ENCODE peak calls at places on chromosomes 13 and 19, in seven cellular contexts. Y, B, O, L, F, D and Z are unnamed samples.

GRCh38 chr13:75481176-75482069 is 546 bp downstream of the TBC1D4 start:
- DNase-seq in B (peak; percentile 54), F (peak; percentile 11), O (peak; percentile 19), L (peak; percentile 21), D (peak; percentile 57), Y (no peak), Z (peak; percentile 21)

GRCh38 chr13:41678320-41678719 is 221.0 kb downstream of the RGCC start:
- DNase-seq in F (no peak), B (no peak), L (no peak), Y (no peak), O (no peak), D (no peak), Z (no peak)

GRCh38 chr13:43036386-43037220 is 13.2 kb downstream of the DNAJC15 start:
- DNase-seq in B (peak; percentile 64), L (no peak), D (peak; percentile 88), O (peak; percentile 74), F (no peak), Y (no peak), Z (no peak)

GRCh38 chr19:14023404-14024235 is 4.3 kb upstream of the RLN3 start:
- DNase-seq in B (peak; percentile 71), D (peak; percentile 52), F (no peak), L (no peak), Y (no peak), O (peak; percentile 46), Z (no peak)

GRCh38 chr19:10408511-10409291 is 5.4 kb upstream of the CDC37 start:
- DNase-seq in Y (no peak), D (no peak), B (no peak), F (no peak), O (no peak), L (peak; percentile 36), Z (no peak)

GRCh38 chr19:52941941-52942370 is 18.7 kb upstream of the ZNF888 start:
- DNase-seq in F (peak; percentile 18), B (peak; percentile 26), L (no peak), O (peak; percentile 22), Y (no peak), D (peak; percentile 40), Z (peak; percentile 21)

GRCh38 chr19:10003271-10003670 is 7.0 kb downstream of the COL5A3 start:
- DNase-seq in D (no peak), O (no peak), L (no peak), F (no peak), Y (no peak), B (no peak), Z (no peak)

GRCh38 chr13:94656766-94657165 is 55.1 kb downstream of the GPR180 start:
- DNase-seq in Y (no peak), B (no peak), D (no peak), F (no peak), L (no peak), O (no peak), Z (no peak)

GRCh38 chr19:53812335-53812734 is 11.8 kb downstream of the NLRP12 start:
- DNase-seq in O (no peak), D (no peak), L (no peak), Y (no peak), F (no peak), B (no peak), Z (no peak)

GRCh38 chr13:77349365-77349764 is 22.5 kb upstream of the MYCBP2 start:
- DNase-seq in D (no peak), F (no peak), O (no peak), B (no peak), L (no peak), Y (no peak), Z (no peak)

GRCh38 chr13:22220186-22221160 is 549.6 kb downstream of the FGF9 start:
- DNase-seq in F (no peak), B (no peak), L (no peak), O (no peak), Y (no peak), D (no peak), Z (no peak)

GRCh38 chr19:1206733-1207301 is 1.2 kb downstream of the STK11 start:
- DNase-seq in L (peak; percentile 26), F (no peak), Y (no peak), O (no peak), D (no peak), B (no peak), Z (no peak)

GRCh38 chr19:45451181-45451849 is 16.5 kb upstream of the FOSB start:
- DNase-seq in L (peak; percentile 70), Y (peak; percentile 69), O (no peak), B (peak; percentile 26), D (no peak), F (no peak), Z (no peak)

GRCh38 chr19:32200312-32201038 is 144.9 kb upstream of the ZNF507 start:
- DNase-seq in Y (no peak), L (no peak), O (peak; percentile 45), B (no peak), F (no peak), D (peak; percentile 36), Z (no peak)

GRCh38 chr19:3932931-3933810 is at the start of gene NMRK2:
- DNase-seq in B (no peak), D (peak; percentile 89), F (no peak), Y (no peak), L (no peak), O (peak; percentile 54), Z (no peak)

GRCh38 chr13:48434203-48434602 is 21.3 kb upstream of the LPAR6 start:
- DNase-seq in F (no peak), O (no peak), L (no peak), B (no peak), D (no peak), Y (no peak), Z (no peak)

GRCh38 chr19:11978492-11979100 is 13.8 kb downstream of the ZNF763 start:
- DNase-seq in L (no peak), O (no peak), B (no peak), D (no peak), F (no peak), Y (no peak), Z (no peak)
- H3K9me3 ChIP-seq in L (peaks cover 40% of the 10 kb centered on the region), O (peaks cover 78% of the 10 kb centered on the region), B (peaks cover 40% of the 10 kb centered on the region), D (peaks cover 15% of the 10 kb centered on the region), F (peaks cover 21% of the 10 kb centered on the region), Y (peaks cover 46% of the 10 kb centered on the region), Z (peaks cover 4% of the 10 kb centered on the region)

GRCh38 chr19:16896098-16896912 is 7.5 kb downstream of the F2RL3 start:
- DNase-seq in B (no peak), Y (no peak), L (peak; percentile 16), D (no peak), F (no peak), O (no peak), Z (no peak)

GRCh38 chr19:16898306-16899015 is 9.7 kb downstream of the F2RL3 start:
- DNase-seq in O (no peak), D (no peak), B (no peak), Y (no peak), F (no peak), L (no peak), Z (no peak)

GRCh38 chr19:16899566-16900075 is 10.8 kb downstream of the F2RL3 start:
- DNase-seq in L (no peak), B (peak; percentile 40), O (no peak), Y (no peak), D (no peak), F (no peak), Z (no peak)

GRCh38 chr19:16896913-16897571 is 8.2 kb downstream of the F2RL3 start:
- DNase-seq in F (peak; percentile 97), B (peak; percentile 95), O (peak; percentile 97), L (peak; percentile 27), D (peak; percentile 95), Y (peak; percentile 66), Z (peak; percentile 93)

DNA sequence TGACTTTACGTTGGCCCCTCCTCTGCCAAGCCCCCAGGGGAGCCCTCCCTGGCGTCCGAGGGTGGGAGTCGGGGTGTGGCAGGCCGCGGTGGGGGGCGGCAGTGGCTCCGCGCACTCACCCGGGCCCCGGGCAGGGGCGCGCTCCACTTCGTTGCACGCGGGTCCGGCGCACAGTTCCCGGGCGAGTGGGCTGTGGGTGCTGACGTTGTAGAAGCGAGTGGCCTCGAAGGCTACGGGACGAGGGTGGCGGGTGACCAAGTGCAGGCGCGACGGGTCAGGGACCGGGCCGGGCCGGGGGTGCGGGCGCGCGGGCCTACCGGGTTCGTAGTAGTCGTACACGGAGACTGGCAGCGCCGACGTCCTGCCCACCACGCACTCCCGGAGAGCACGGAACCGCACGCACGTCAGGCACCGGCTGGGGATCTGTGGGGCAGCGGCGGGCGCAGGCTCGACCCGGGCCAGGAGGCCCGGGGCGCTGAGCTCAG is 8.8 kb downstream of the F2RL3 start:
- DNase-seq in O (no peak), Y (no peak), D (no peak), L (no peak), B (peak; percentile 44), F (no peak), Z (no peak)
- H3K4me1 ChIP-seq in O (peaks cover 19% of the 10 kb centered on the region), Y (peaks cover 23% of the 10 kb centered on the region), D (peaks cover 4% of the 10 kb centered on the region), L (peaks cover 5% of the 10 kb centered on the region), B (peaks cover 11% of the 10 kb centered on the region), F (no peaks in the 10 kb centered on the region), Z (no peaks in the 10 kb centered on the region)

GRCh38 chr19:38736036-38736412 is 8.2 kb downstream of the CAPN12 start:
- DNase-seq in D (no peak), O (peak; percentile 29), B (peak; percentile 67), Y (peak; percentile 59), F (no peak), L (peak; percentile 38), Z (peak; percentile 41)

GRCh38 chr19:38735257-38735686 is 9.0 kb downstream of the CAPN12 start:
- DNase-seq in F (no peak), B (peak; percentile 54), Y (peak; percentile 37), D (no peak), O (peak; percentile 17), L (peak; percentile 45), Z (peak; percentile 22)

GRCh38 chr19:38737297-38737865 is 6.9 kb downstream of the CAPN12 start:
- DNase-seq in L (no peak), O (no peak), D (peak; percentile 29), F (no peak), B (no peak), Y (no peak), Z (no peak)

GRCh38 chr19:38737921-38738731 is 6.1 kb downstream of the CAPN12 start:
- DNase-seq in F (no peak), L (no peak), B (no peak), O (no peak), Y (no peak), D (no peak), Z (no peak)

DNA sequence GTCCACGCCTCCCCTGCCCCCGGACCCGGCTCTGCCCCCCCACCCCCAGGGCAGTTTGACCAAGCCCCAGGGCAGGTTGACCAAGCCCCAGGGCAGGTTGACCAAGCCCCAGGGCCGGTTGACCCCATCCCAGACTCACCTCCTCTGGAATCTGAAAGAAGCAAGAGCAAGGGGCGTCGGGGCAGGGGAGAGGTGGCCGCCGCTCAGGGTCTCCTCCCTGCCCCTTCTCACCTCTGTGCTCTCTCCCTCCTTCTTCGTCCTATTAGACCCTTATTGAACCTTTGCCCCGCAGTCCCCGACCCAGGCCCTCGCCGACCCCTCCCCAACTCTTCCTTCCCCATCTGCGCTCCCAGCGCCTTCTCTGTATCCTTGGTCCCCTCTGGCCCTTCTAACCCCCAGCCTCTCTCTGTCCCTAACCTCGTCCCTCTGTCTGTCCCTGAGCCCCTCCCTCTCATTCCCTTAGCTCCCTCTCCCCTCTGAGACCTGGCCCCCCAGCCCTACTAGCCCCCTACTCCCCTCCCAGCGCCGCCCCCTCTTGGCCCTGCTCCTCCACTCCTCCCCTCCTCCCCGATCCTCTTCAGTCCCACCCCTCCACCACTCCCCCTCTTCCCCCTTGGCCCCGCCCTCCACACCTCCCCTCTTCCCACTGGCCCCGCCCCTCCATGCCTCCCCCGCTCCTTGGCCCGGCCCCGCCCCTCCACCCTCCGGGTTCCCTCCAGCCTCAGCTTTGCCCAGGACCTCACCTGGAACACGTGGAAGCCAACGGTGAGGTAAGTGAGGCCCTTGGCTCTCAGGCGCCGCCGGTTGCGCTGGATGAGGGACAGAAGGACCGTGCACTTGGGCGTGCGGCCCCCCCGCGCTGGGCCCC is 7.6 kb downstream of the CAPN12 start:
- DNase-seq in L (peak; percentile 34), F (no peak), B (peak; percentile 75), D (no peak), Y (peak; percentile 63), O (peak; percentile 23), Z (peak; percentile 49)
- H3K27me3 ChIP-seq in L (no peaks in the 10 kb centered on the region), F (no peaks in the 10 kb centered on the region), B (no peaks in the 10 kb centered on the region), D (no peaks in the 10 kb centered on the region), Y (no peaks in the 10 kb centered on the region), O (no peaks in the 10 kb centered on the region), Z (no peaks in the 10 kb centered on the region)

GRCh38 chr19:51901860-51902259 is 3.0 kb downstream of the ZNF649 start:
- DNase-seq in B (no peak), D (no peak), O (no peak), F (no peak), L (no peak), Y (no peak), Z (no peak)
- H3K9me3 ChIP-seq in B (peaks cover 32% of the 10 kb centered on the region), D (no peaks in the 10 kb centered on the region), O (peaks cover 16% of the 10 kb centered on the region), F (no peaks in the 10 kb centered on the region), L (peaks cover 36% of the 10 kb centered on the region), Y (peaks cover 42% of the 10 kb centered on the region), Z (no peaks in the 10 kb centered on the region)